ENCODE peak calls at places on chromosomes 1 and 21, in nine cellular contexts. U is B cell, T is lower lobe of right lung, K is iPS-NIHi11, B is upper lobe of left lung, C is NCI-H1105, F is PC-3, I is activated T-cell treated with anti-CD3 and anti-CD28 coated beads for 24 hours, N is mesendoderm. X is an unnamed sample.

GRCh38 chr21:39385299-39386145 is 36.6 kb upstream of the HMGN1 start:
- DNase-seq in U (peak), T (peak), K (peak), B (peak), C (peak), F (no peak), I (peak), N (no peak), X (peak)

GRCh38 chr21:44850208-44850800 is 23.2 kb downstream of the PTTG1IP start:
- DNase-seq in U (no peak), T (no peak), K (no peak), B (peak), C (no peak), F (no peak), I (no peak), N (no peak), X (no peak)

GRCh38 chr1:185260611-185261010 is 56.4 kb downstream of the IVNS1ABP start:
- DNase-seq in U (no peak), T (no peak), K (no peak), B (no peak), C (no peak), F (peak), I (no peak), N (no peak), X (no peak)

GRCh38 chr1:24929876-24930702 is at the start of gene RUNX3:
- DNase-seq in U (peak), T (peak), K (peak), B (peak), C (peak), F (peak), I (peak), N (peak), X (peak)

GRCh38 chr1:43235451-43236121 is 34.2 kb upstream of the TMEM125 start:
- DNase-seq in U (no peak), T (no peak), K (no peak), B (no peak), C (no peak), F (peak), I (no peak), N (no peak), X (peak)

GRCh38 chr1:86515597-86515996 is 31.3 kb upstream of the CLCA4 start:
- DNase-seq in U (no peak), T (no peak), K (peak), B (no peak), C (peak), F (peak), I (no peak), N (peak), X (peak)

GRCh38 chr1:2019162-2019542 is at the start of gene GABRD:
- DNase-seq in U (no peak), T (no peak), K (peak), B (peak), C (peak), F (no peak), I (no peak), N (peak), X (no peak)

GRCh38 chr21:26849428-26850115 is 4.4 kb upstream of the ADAMTS1 start:
- DNase-seq in U (no peak), T (no peak), K (no peak), B (no peak), C (no peak), F (peak), I (no peak), N (peak), X (no peak)

GRCh38 chr1:188652678-188653077 is 1823.9 kb downstream of the PLA2G4A start:
- DNase-seq in U (no peak), T (no peak), K (no peak), B (no peak), C (no peak), F (no peak), I (no peak), N (peak), X (no peak)

GRCh38 chr1:47437518-47438320 is at the start of gene FOXD2:
- DNase-seq in U (peak), T (peak), K (peak), B (peak), C (peak), F (peak), I (peak), N (peak), X (peak)

GRCh38 chr1:8733463-8733862 is 84.0 kb downstream of the RERE start:
- DNase-seq in U (no peak), T (no peak), K (peak), B (no peak), C (no peak), F (peak), I (no peak), N (no peak), X (no peak)

GRCh38 chr1:156319664-156320063 is 18.4 kb downstream of the CCT3 start:
- DNase-seq in U (no peak), T (no peak), K (no peak), B (no peak), C (no peak), F (peak), I (no peak), N (peak), X (no peak)

GRCh38 chr1:151132676-151133338 is 13.6 kb downstream of the SEMA6C start:
- DNase-seq in U (no peak), T (no peak), K (peak), B (peak), C (no peak), F (no peak), I (no peak), N (no peak), X (no peak)

GRCh38 chr1:212664409-212665199 is 35.0 kb downstream of the BATF3 start:
- DNase-seq in U (no peak), T (no peak), K (no peak), B (no peak), C (no peak), F (no peak), I (no peak), N (no peak), X (no peak)

GRCh38 chr1:229230893-229231753 is 39.8 kb upstream of the RAB4A start:
- DNase-seq in U (no peak), T (no peak), K (peak), B (no peak), C (peak), F (peak), I (no peak), N (peak), X (no peak)

GRCh38 chr1:177307771-177308170 is 137.0 kb downstream of the BRINP2 start:
- DNase-seq in U (no peak), T (no peak), K (no peak), B (no peak), C (no peak), F (peak), I (no peak), N (no peak), X (no peak)

GRCh38 chr1:40389234-40389815 is 15.8 kb downstream of the SMAP2 start:
- DNase-seq in U (no peak), T (no peak), K (no peak), B (no peak), C (no peak), F (no peak), I (no peak), N (no peak), X (no peak)

GRCh38 chr1:1665815-1666251 is 7.0 kb upstream of the CDK11B start:
- DNase-seq in U (no peak), T (peak), K (peak), B (no peak), C (no peak), F (no peak), I (no peak), N (peak), X (peak)

GRCh38 chr1:229109320-229109761 is 161.6 kb upstream of the RAB4A start:
- DNase-seq in U (no peak), T (no peak), K (no peak), B (no peak), C (no peak), F (no peak), I (no peak), N (no peak), X (peak)

GRCh38 chr1:94514095-94514727 is 27.3 kb downstream of the F3 start:
- DNase-seq in U (no peak), T (no peak), K (peak), B (no peak), C (no peak), F (peak), I (no peak), N (peak), X (no peak)

GRCh38 chr21:39645331-39645730 is 32.6 kb downstream of the B3GALT5 start:
- DNase-seq in U (no peak), T (no peak), K (no peak), B (no peak), C (no peak), F (no peak), I (no peak), N (no peak), X (no peak)

GRCh38 chr1:44261963-44262362 is 48.7 kb downstream of the DMAP1 start:
- DNase-seq in U (no peak), T (peak), K (no peak), B (no peak), C (no peak), F (no peak), I (no peak), N (no peak), X (no peak)

GRCh38 chr1:53349968-53350852 is 22.3 kb upstream of the LRP8 start:
- DNase-seq in U (no peak), T (no peak), K (no peak), B (no peak), C (no peak), F (no peak), I (no peak), N (no peak), X (peak)

GRCh38 chr1:218658294-218658693 is 313.2 kb downstream of the TGFB2 start:
- DNase-seq in U (no peak), T (no peak), K (no peak), B (no peak), C (no peak), F (peak), I (no peak), N (no peak), X (no peak)

GRCh38 chr21:26948194-26948593 is 18.7 kb downstream of the ADAMTS5 start:
- DNase-seq in U (no peak), T (no peak), K (no peak), B (no peak), C (no peak), F (no peak), I (no peak), N (no peak), X (no peak)